ENCODE peak calls at places on chromosomes 6 and 20, in seven cellular contexts. M is CD4-positive, CD25-positive, alpha-beta regulatory T cell; J is OCI-LY7; Z is left ventricle myocardium inferior; H is breast epithelium; X is neural progenitor cell; E is mesenchymal stem cell. Q is an unnamed sample. For H3K9me3, the result is how much of the 10 kb centered on the place peaks cover.

GRCh38 chr20:46998497-46999190 is 104.0 kb downstream of the EYA2 start:
- DNase-seq in M (no peak), J (no peak), H (no peak), Z (no peak), X (no peak), E (no peak), Q (no peak)

GRCh38 chr6:39053016-39053595 is 4.5 kb downstream of the GLP1R start:
- DNase-seq in M (no peak), X (no peak), H (no peak), E (no peak), Z (no peak), J (no peak), Q (peak)

GRCh38 chr20:44217342-44218092 is 6.9 kb upstream of the OSER1 start:
- DNase-seq in X (peak), E (peak), Z (peak), M (peak), J (peak), H (peak), Q (peak)

GRCh38 chr6:11769244-11769643 is 9.4 kb downstream of the ADTRP start:
- DNase-seq in E (no peak), H (no peak), X (no peak), M (no peak), J (no peak), Z (no peak), Q (no peak)

GRCh38 chr6:3427740-3428085 is 29.1 kb downstream of the SLC22A23 start:
- DNase-seq in J (no peak), H (peak), E (no peak), M (no peak), X (no peak), Z (peak), Q (no peak)

GRCh38 chr6:19836799-19837510 is at the start of gene ID4:
- DNase-seq in H (peak), Z (peak), E (peak), M (no peak), J (no peak), X (peak), Q (peak)

GRCh38 chr20:25353754-25354705 is 36.6 kb downstream of the ABHD12 start:
- DNase-seq in J (no peak), E (peak), Z (no peak), X (peak), M (no peak), H (no peak), Q (no peak)

GRCh38 chr6:145367149-145367548 is 368.2 kb downstream of the EPM2A start:
- DNase-seq in J (no peak), X (no peak), M (no peak), H (no peak), Z (no peak), E (no peak), Q (no peak)

GRCh38 chr20:2984028-2984501 is 59.4 kb upstream of the GNRH2 start:
- DNase-seq in X (no peak), Z (no peak), M (peak), H (no peak), E (no peak), J (peak), Q (peak)

GRCh38 chr6:11722224-11722623 is 56.4 kb downstream of the ADTRP start:
- DNase-seq in M (peak), H (no peak), J (no peak), E (no peak), X (no peak), Z (no peak), Q (no peak)

GRCh38 chr20:37776049-37776448 is 82.2 kb downstream of the CTNNBL1 start:
- DNase-seq in X (no peak), E (no peak), J (no peak), M (no peak), H (no peak), Z (no peak), Q (no peak)

GRCh38 chr20:9454781-9455180 is 59.6 kb upstream of the LAMP5 start:
- DNase-seq in Z (no peak), M (no peak), X (no peak), H (no peak), E (peak), J (no peak), Q (peak)

GRCh38 chr20:50189681-50190250 is 864 bp upstream of the CEBPB start:
- DNase-seq in H (peak), E (peak), M (no peak), J (peak), Z (peak), X (peak), Q (peak)

GRCh38 chr20:48999890-49000870 is 45.9 kb upstream of the CSE1L start:
- DNase-seq in X (no peak), H (no peak), Z (no peak), M (no peak), J (no peak), E (no peak), Q (no peak)

GRCh38 chr6:79946242-79946641 is 1.1 kb downstream of the ELOVL4 start:
- DNase-seq in H (no peak), J (peak), M (peak), Z (no peak), X (peak), E (peak), Q (peak)

GRCh38 chr6:167898673-167899311 is 72.1 kb downstream of the AFDN start:
- DNase-seq in J (peak), H (no peak), M (peak), Z (no peak), E (peak), X (peak), Q (peak)

GRCh38 chr6:111579816-111580215 is 25.9 kb downstream of the TRAF3IP2 start:
- DNase-seq in E (no peak), Z (no peak), M (no peak), X (no peak), H (no peak), J (no peak), Q (no peak)

GRCh38 chr20:58829531-58829941 is 21.2 kb downstream of the GNAS-AS1 start:
- DNase-seq in Z (peak), M (no peak), E (no peak), J (no peak), X (no peak), H (peak), Q (peak)

GRCh38 chr6:160500639-160501038 is 152.5 kb downstream of the SLC22A3 start:
- DNase-seq in Z (no peak), H (no peak), X (no peak), E (no peak), M (no peak), J (no peak), Q (no peak)

GRCh38 chr6:158629376-158630221 is 14.9 kb downstream of the DYNLT1 start:
- DNase-seq in X (peak), H (no peak), Z (no peak), M (no peak), J (peak), E (no peak), Q (no peak)

GRCh38 chr6:38144365-38144764 is 324.8 kb downstream of the ZFAND3 start:
- DNase-seq in H (no peak), E (no peak), X (no peak), Z (no peak), M (no peak), J (no peak), Q (no peak)

GRCh38 chr20:219290-220115 is 7.6 kb upstream of the DEFB129 start:
- DNase-seq in X (peak), M (peak), J (peak), H (no peak), E (peak), Z (no peak), Q (peak)

GRCh38 chr6:143872211-143872610 is 7.9 kb downstream of the ZC2HC1B start:
- DNase-seq in H (no peak), X (no peak), J (no peak), Z (no peak), E (peak), M (peak), Q (no peak)

GRCh38 chr6:52512199-52512598 is 64.7 kb downstream of the TRAM2 start:
- DNase-seq in X (no peak), E (peak), J (no peak), M (no peak), Z (peak), H (no peak), Q (peak)

GRCh38 chr20:62088258-62089127 is 22.8 kb upstream of the TAF4 start:
- DNase-seq in J (no peak), H (no peak), E (peak), Z (no peak), M (no peak), X (no peak), Q (no peak)

GRCh38 chr6:31308050-31308844 is 36.4 kb upstream of the HLA-C start:
- DNase-seq in H (peak), E (no peak), J (peak), M (peak), Z (no peak), X (peak), Q (peak)

GRCh38 chr6:149723771-149724417 is 6.0 kb upstream of the LATS1 start:
- DNase-seq in E (peak), M (peak), H (no peak), Z (no peak), X (peak), J (peak), Q (peak)

GRCh38 chr6:87139236-87139635 is 16.1 kb upstream of the ZNF292 start:
- DNase-seq in Z (no peak), X (peak), M (peak), H (no peak), J (peak), E (peak), Q (peak)

GRCh38 chr6:13766201-13766634 is 48.1 kb downstream of the MCUR1 start:
- DNase-seq in J (no peak), X (no peak), H (no peak), M (peak), Z (no peak), E (peak), Q (peak)

GRCh38 chr6:90118581-90118980 is 178.1 kb downstream of the BACH2 start:
- DNase-seq in Z (no peak), E (no peak), X (no peak), M (no peak), H (no peak), J (no peak), Q (no peak)

GRCh38 chr6:109019911-109020310 is 74.7 kb downstream of the SESN1 start:
- DNase-seq in E (no peak), J (no peak), H (no peak), X (no peak), M (no peak), Z (no peak), Q (no peak)

GRCh38 chr20:47847882-47848485 is 62.7 kb upstream of the SULF2 start:
- DNase-seq in Z (no peak), J (no peak), X (no peak), M (no peak), H (no peak), E (no peak), Q (peak)

GRCh38 chr6:129342243-129342642 is 367.7 kb downstream of the ARHGAP18 start:
- DNase-seq in Z (no peak), J (no peak), M (no peak), E (peak), X (no peak), H (no peak), Q (no peak)

GRCh38 chr6:56911847-56912246 is 43.1 kb upstream of the BEND6 start:
- DNase-seq in H (no peak), M (no peak), X (no peak), E (peak), J (no peak), Z (no peak), Q (no peak)

GRCh38 chr20:5557123-5557522 is 193.1 kb upstream of the SHLD1 start:
- DNase-seq in H (no peak), J (peak), M (peak), E (peak), X (peak), Z (peak), Q (peak)

GRCh38 chr6:135537782-135538301 is 40.3 kb upstream of the AHI1 start:
- DNase-seq in M (peak), E (peak), Z (no peak), H (no peak), X (no peak), J (no peak), Q (peak)

GRCh38 chr20:33863440-33864323 is 52.5 kb downstream of the CHMP4B start:
- DNase-seq in X (no peak), H (no peak), E (no peak), Z (no peak), J (no peak), M (no peak), Q (peak)

GRCh38 chr20:17536944-17537444 is 5.8 kb upstream of the BFSP1 start:
- DNase-seq in J (peak), H (peak), M (peak), Z (peak), E (peak), X (peak), Q (peak)

GRCh38 chr6:41723178-41723935 is 12.1 kb downstream of the TFEB start:
- DNase-seq in M (no peak), X (no peak), Z (peak), E (peak), H (peak), J (peak), Q (peak)

GRCh38 chr6:41719796-41720620 is 15.4 kb downstream of the TFEB start:
- DNase-seq in E (no peak), H (no peak), J (no peak), Z (no peak), M (no peak), X (no peak), Q (no peak)

GRCh38 chr6:41718828-41719227 is 16.6 kb downstream of the TFEB start:
- DNase-seq in M (no peak), J (no peak), E (no peak), H (no peak), Z (no peak), X (no peak), Q (no peak)

GRCh38 chr6:41720783-41721182 is 14.6 kb downstream of the TFEB start:
- DNase-seq in H (no peak), M (no peak), Z (no peak), E (no peak), J (no peak), X (no peak), Q (no peak)

DNA sequence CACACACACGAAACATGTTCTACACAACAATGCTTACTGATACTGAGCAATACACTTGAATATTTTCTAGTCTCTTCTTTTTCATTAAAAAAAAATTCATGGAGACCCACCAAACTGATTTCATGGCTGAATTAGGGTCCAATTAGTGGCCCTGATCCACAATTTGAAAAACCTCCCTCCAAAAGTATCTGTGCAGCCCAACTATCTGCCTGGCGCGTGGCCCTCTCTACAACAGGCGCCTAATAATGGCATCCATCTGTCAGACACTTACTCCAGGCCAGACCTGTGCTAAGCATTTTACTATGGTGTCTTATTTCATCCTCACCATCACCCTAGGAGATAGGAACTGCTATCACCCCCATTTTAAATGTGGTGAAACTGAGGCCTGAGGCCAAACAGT is 14.0 kb downstream of the TFEB start:
- DNase-seq in Z (no peak), J (no peak), H (no peak), X (no peak), E (no peak), M (no peak), Q (no peak)
- H3K4me3 ChIP-seq in Z (no peak), J (peak), H (no peak), X (no peak), E (no peak), M (no peak), Q (no peak)

DNA sequence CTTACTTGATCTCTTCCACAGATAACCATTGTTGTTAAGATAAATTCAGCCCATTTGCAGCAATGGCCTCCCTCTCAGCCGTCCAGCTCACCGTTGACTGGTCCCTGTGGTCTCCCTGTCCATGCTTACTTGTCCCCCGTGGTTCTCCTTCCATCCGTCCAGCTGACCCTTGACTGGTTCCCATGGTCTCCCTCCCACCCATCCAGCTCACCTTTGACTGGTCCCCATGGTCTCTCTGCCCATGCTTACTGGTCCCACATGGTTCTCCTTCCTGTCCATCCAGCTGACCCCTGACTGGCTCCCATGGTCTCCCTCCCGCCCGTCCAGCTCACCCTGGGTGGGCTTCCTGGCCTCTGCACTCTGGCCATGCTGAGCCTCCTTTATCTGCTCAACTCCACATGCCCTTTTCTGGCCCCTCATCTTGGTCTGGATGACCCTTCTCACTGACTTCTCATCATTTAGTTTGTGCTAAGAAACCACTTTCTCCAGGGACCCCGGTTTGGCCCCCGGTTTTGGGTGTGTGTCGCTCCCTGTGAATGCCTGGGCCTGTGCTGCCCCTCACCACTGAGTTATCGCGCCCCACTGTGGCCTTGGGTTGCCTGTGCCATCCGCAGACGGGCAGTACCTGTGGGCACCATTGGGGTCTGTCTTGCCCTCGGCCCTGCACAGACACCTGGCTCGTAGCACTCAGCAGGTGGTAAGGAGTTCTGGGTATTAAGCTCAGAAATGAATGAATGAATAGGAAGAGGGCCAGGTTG is 146.4 kb downstream of the ERMARD start:
- DNase-seq in J (no peak), X (no peak), E (no peak), M (no peak), Z (no peak), H (no peak), Q (peak)
- H3K9me3 ChIP-seq in J (under half), X (under half), E (under half), M (under half), Z (under half), H (under half), Q (under half)

GRCh38 chr6:26269406-26270120 is 95.4 kb upstream of the BTN3A2 start:
- DNase-seq in Z (no peak), J (peak), E (no peak), H (no peak), X (no peak), M (peak), Q (no peak)

GRCh38 chr6:26271640-26272090 is 93.3 kb upstream of the BTN3A2 start:
- DNase-seq in M (no peak), Z (no peak), E (no peak), X (no peak), H (no peak), J (no peak), Q (peak)

GRCh38 chr6:26270121-26270861 is 94.7 kb upstream of the BTN3A2 start:
- DNase-seq in H (no peak), Z (no peak), M (peak), J (peak), X (peak), E (peak), Q (peak)

GRCh38 chr6:26272171-26272631 is 92.8 kb upstream of the BTN3A2 start:
- DNase-seq in X (peak), H (peak), Z (peak), E (no peak), M (no peak), J (peak), Q (peak)

DNA sequence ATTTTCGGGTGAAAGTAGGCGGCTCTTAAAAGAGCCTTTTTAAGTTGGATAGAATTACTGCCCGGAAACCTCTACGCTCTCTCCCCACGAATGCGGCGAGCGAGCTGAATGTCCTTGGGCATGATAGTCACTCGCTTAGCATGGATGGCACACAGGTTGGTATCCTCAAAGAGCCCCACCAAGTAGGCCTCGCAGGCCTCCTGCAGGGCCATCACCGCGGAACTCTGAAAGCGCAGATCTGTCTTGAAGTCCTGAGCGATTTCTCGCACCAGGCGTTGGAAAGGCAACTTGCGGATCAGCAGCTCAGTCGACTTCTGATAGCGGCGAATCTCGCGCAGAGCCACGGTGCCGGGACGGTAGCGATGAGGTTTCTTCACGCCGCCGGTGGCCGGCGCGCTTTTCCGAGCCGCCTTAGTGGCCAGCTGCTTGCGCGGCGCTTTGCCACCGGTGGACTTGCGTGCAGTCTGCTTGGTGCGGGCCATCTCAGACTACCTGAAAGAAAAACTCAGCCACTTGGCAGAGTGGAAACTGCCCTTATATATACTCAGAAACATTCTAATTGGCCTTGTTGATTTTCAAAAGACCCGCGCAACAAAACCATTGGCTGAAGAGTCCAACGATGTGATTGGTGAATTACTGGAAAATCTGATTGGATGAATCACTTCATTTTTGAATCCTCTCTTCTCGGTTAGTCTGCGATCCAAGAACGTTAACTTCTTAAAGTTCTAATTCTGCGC is 93.9 kb upstream of the BTN3A2 start:
- DNase-seq in J (peak), Z (peak), M (peak), H (peak), X (peak), E (peak), Q (peak)
- H3K4me3 ChIP-seq in J (peak), Z (peak), M (peak), H (peak), X (peak), E (peak), Q (peak)

GRCh38 chr6:106805771-106806170 is 168.8 kb downstream of the CD24 start:
- DNase-seq in H (no peak), M (no peak), Z (no peak), J (no peak), X (no peak), E (no peak), Q (no peak)

GRCh38 chr6:106811088-106811686 is 163.3 kb downstream of the CD24 start:
- DNase-seq in M (no peak), H (no peak), E (no peak), X (no peak), J (no peak), Z (no peak), Q (no peak)

GRCh38 chr6:106805017-106805335 is 169.6 kb downstream of the CD24 start:
- DNase-seq in H (no peak), M (no peak), J (no peak), X (no peak), Z (no peak), E (no peak), Q (no peak)

GRCh38 chr6:106807946-106808611 is 166.4 kb downstream of the CD24 start:
- DNase-seq in Z (no peak), M (no peak), J (peak), X (no peak), H (no peak), E (no peak), Q (no peak)

GRCh38 chr6:106808758-106809157 is 165.8 kb downstream of the CD24 start:
- DNase-seq in H (no peak), X (no peak), M (no peak), J (no peak), Z (no peak), E (no peak), Q (no peak)
- H3K9me3 ChIP-seq in H (under half), X (under half), M (half or more), J (under half), Z (half or more), E (under half), Q (under half)